ENCODE peak calls at places on chromosomes 1 and 21, in nine cellular contexts. One of them, this sample, is unnamed.

GRCh38 chr1:175317309-175317708 is 124.7 kb upstream of the KIAA0040 start:
- DNase-seq in stimulated activated naive CD8-positive, alpha-beta T cell treated with anti-CD3 and anti-CD28 coated beads, Interleukin-15, Interleukin-2, amounts not matched to agents 100 U/mL and 50 U/mL, for 24 hours: peak; percentile 30
- DNase-seq in NCI-H1417: no peak
- DNase-seq in GF-D8: no peak
- DNase-seq in GM12891: no peak
- DNase-seq in ovary: no peak
- DNase-seq in psoas muscle: no peak
- DNase-seq in activated CD4-positive, alpha-beta memory T cell treated with anti-CD3 and anti-CD28 coated beads, Interleukin-2, amount 10 ng/mL, durations not matched to agents 7 days and 5 days: peak; percentile 22
- DNase-seq in fibroblast of lung: peak; percentile 3
- DNase-seq in this sample: peak; percentile 6

GRCh38 chr1:68204965-68205630 is 27.2 kb downstream of the WLS start:
- DNase-seq in stimulated activated naive CD8-positive, alpha-beta T cell treated with anti-CD3 and anti-CD28 coated beads, Interleukin-15, Interleukin-2, amounts not matched to agents 100 U/mL and 50 U/mL, for 24 hours: no peak
- DNase-seq in NCI-H1417: no peak
- DNase-seq in GF-D8: no peak
- DNase-seq in GM12891: no peak
- DNase-seq in ovary: no peak
- DNase-seq in psoas muscle: no peak
- DNase-seq in activated CD4-positive, alpha-beta memory T cell treated with anti-CD3 and anti-CD28 coated beads, Interleukin-2, amount 10 ng/mL, durations not matched to agents 7 days and 5 days: no peak
- DNase-seq in fibroblast of lung: no peak
- DNase-seq in this sample: no peak

GRCh38 chr1:37482004-37482785 is 7.8 kb downstream of the ZC3H12A start:
- DNase-seq in stimulated activated naive CD8-positive, alpha-beta T cell treated with anti-CD3 and anti-CD28 coated beads, Interleukin-15, Interleukin-2, amounts not matched to agents 100 U/mL and 50 U/mL, for 24 hours: no peak
- DNase-seq in NCI-H1417: no peak
- DNase-seq in GF-D8: no peak
- DNase-seq in GM12891: no peak
- DNase-seq in ovary: no peak
- DNase-seq in psoas muscle: no peak
- DNase-seq in activated CD4-positive, alpha-beta memory T cell treated with anti-CD3 and anti-CD28 coated beads, Interleukin-2, amount 10 ng/mL, durations not matched to agents 7 days and 5 days: no peak
- DNase-seq in fibroblast of lung: no peak
- DNase-seq in this sample: no peak

GRCh38 chr1:164958995-164959788 is 397.3 kb downstream of the LMX1A start:
- DNase-seq in stimulated activated naive CD8-positive, alpha-beta T cell treated with anti-CD3 and anti-CD28 coated beads, Interleukin-15, Interleukin-2, amounts not matched to agents 100 U/mL and 50 U/mL, for 24 hours: no peak
- DNase-seq in NCI-H1417: no peak
- DNase-seq in GF-D8: no peak
- DNase-seq in GM12891: no peak
- DNase-seq in ovary: no peak
- DNase-seq in psoas muscle: no peak
- DNase-seq in activated CD4-positive, alpha-beta memory T cell treated with anti-CD3 and anti-CD28 coated beads, Interleukin-2, amount 10 ng/mL, durations not matched to agents 7 days and 5 days: no peak
- DNase-seq in fibroblast of lung: peak; percentile 52
- DNase-seq in this sample: no peak

GRCh38 chr1:25361901-25362300 is 23.8 kb downstream of the TMEM50A start:
- DNase-seq in stimulated activated naive CD8-positive, alpha-beta T cell treated with anti-CD3 and anti-CD28 coated beads, Interleukin-15, Interleukin-2, amounts not matched to agents 100 U/mL and 50 U/mL, for 24 hours: no peak
- DNase-seq in NCI-H1417: no peak
- DNase-seq in GF-D8: no peak
- DNase-seq in GM12891: no peak
- DNase-seq in ovary: no peak
- DNase-seq in psoas muscle: no peak
- DNase-seq in activated CD4-positive, alpha-beta memory T cell treated with anti-CD3 and anti-CD28 coated beads, Interleukin-2, amount 10 ng/mL, durations not matched to agents 7 days and 5 days: no peak
- DNase-seq in fibroblast of lung: no peak
- DNase-seq in this sample: no peak

GRCh38 chr1:194159941-194160340 is 973.5 kb upstream of the B3GALT2 start:
- DNase-seq in stimulated activated naive CD8-positive, alpha-beta T cell treated with anti-CD3 and anti-CD28 coated beads, Interleukin-15, Interleukin-2, amounts not matched to agents 100 U/mL and 50 U/mL, for 24 hours: no peak
- DNase-seq in NCI-H1417: no peak
- DNase-seq in GF-D8: no peak
- DNase-seq in GM12891: no peak
- DNase-seq in ovary: no peak
- DNase-seq in psoas muscle: no peak
- DNase-seq in activated CD4-positive, alpha-beta memory T cell treated with anti-CD3 and anti-CD28 coated beads, Interleukin-2, amount 10 ng/mL, durations not matched to agents 7 days and 5 days: no peak
- DNase-seq in fibroblast of lung: peak; percentile 13
- DNase-seq in this sample: no peak

GRCh38 chr21:36747815-36748381 is 49.0 kb downstream of the SIM2 start:
- DNase-seq in stimulated activated naive CD8-positive, alpha-beta T cell treated with anti-CD3 and anti-CD28 coated beads, Interleukin-15, Interleukin-2, amounts not matched to agents 100 U/mL and 50 U/mL, for 24 hours: peak; percentile 70
- DNase-seq in NCI-H1417: no peak
- DNase-seq in GF-D8: no peak
- DNase-seq in GM12891: peak; percentile 73
- DNase-seq in ovary: peak; percentile 56
- DNase-seq in psoas muscle: peak; percentile 64
- DNase-seq in activated CD4-positive, alpha-beta memory T cell treated with anti-CD3 and anti-CD28 coated beads, Interleukin-2, amount 10 ng/mL, durations not matched to agents 7 days and 5 days: peak; percentile 49
- DNase-seq in fibroblast of lung: no peak
- DNase-seq in this sample: peak; percentile 50

GRCh38 chr1:214187152-214187900 is 93.6 kb upstream of the SMYD2 start:
- DNase-seq in stimulated activated naive CD8-positive, alpha-beta T cell treated with anti-CD3 and anti-CD28 coated beads, Interleukin-15, Interleukin-2, amounts not matched to agents 100 U/mL and 50 U/mL, for 24 hours: no peak
- DNase-seq in NCI-H1417: peak; percentile 48
- DNase-seq in GF-D8: no peak
- DNase-seq in GM12891: no peak
- DNase-seq in ovary: no peak
- DNase-seq in psoas muscle: peak; percentile 48
- DNase-seq in activated CD4-positive, alpha-beta memory T cell treated with anti-CD3 and anti-CD28 coated beads, Interleukin-2, amount 10 ng/mL, durations not matched to agents 7 days and 5 days: no peak
- DNase-seq in fibroblast of lung: no peak
- DNase-seq in this sample: peak; percentile 11

GRCh38 chr1:12495725-12496124 is 122.3 kb downstream of the DHRS3 start:
- DNase-seq in stimulated activated naive CD8-positive, alpha-beta T cell treated with anti-CD3 and anti-CD28 coated beads, Interleukin-15, Interleukin-2, amounts not matched to agents 100 U/mL and 50 U/mL, for 24 hours: no peak
- DNase-seq in NCI-H1417: no peak
- DNase-seq in GF-D8: no peak
- DNase-seq in GM12891: no peak
- DNase-seq in ovary: peak; percentile 67
- DNase-seq in psoas muscle: no peak
- DNase-seq in activated CD4-positive, alpha-beta memory T cell treated with anti-CD3 and anti-CD28 coated beads, Interleukin-2, amount 10 ng/mL, durations not matched to agents 7 days and 5 days: no peak
- DNase-seq in fibroblast of lung: no peak
- DNase-seq in this sample: no peak

GRCh38 chr1:117586747-117587478 is 18.9 kb upstream of the TENT5C start:
- DNase-seq in stimulated activated naive CD8-positive, alpha-beta T cell treated with anti-CD3 and anti-CD28 coated beads, Interleukin-15, Interleukin-2, amounts not matched to agents 100 U/mL and 50 U/mL, for 24 hours: no peak
- DNase-seq in NCI-H1417: no peak
- DNase-seq in GF-D8: no peak
- DNase-seq in GM12891: no peak
- DNase-seq in ovary: no peak
- DNase-seq in psoas muscle: no peak
- DNase-seq in activated CD4-positive, alpha-beta memory T cell treated with anti-CD3 and anti-CD28 coated beads, Interleukin-2, amount 10 ng/mL, durations not matched to agents 7 days and 5 days: no peak
- DNase-seq in fibroblast of lung: no peak
- DNase-seq in this sample: no peak

GRCh38 chr1:173205146-173206051 is 1.7 kb downstream of the TNFSF4 start:
- DNase-seq in stimulated activated naive CD8-positive, alpha-beta T cell treated with anti-CD3 and anti-CD28 coated beads, Interleukin-15, Interleukin-2, amounts not matched to agents 100 U/mL and 50 U/mL, for 24 hours: peak; percentile 17
- DNase-seq in NCI-H1417: peak; percentile 1
- DNase-seq in GF-D8: no peak
- DNase-seq in GM12891: no peak
- DNase-seq in ovary: peak; percentile 43
- DNase-seq in psoas muscle: no peak
- DNase-seq in activated CD4-positive, alpha-beta memory T cell treated with anti-CD3 and anti-CD28 coated beads, Interleukin-2, amount 10 ng/mL, durations not matched to agents 7 days and 5 days: peak; percentile 23
- DNase-seq in fibroblast of lung: peak; percentile 91
- DNase-seq in this sample: peak; percentile 94

GRCh38 chr1:34346128-34346527 is 169.4 kb downstream of the C1orf94 start:
- DNase-seq in stimulated activated naive CD8-positive, alpha-beta T cell treated with anti-CD3 and anti-CD28 coated beads, Interleukin-15, Interleukin-2, amounts not matched to agents 100 U/mL and 50 U/mL, for 24 hours: no peak
- DNase-seq in NCI-H1417: no peak
- DNase-seq in GF-D8: no peak
- DNase-seq in GM12891: no peak
- DNase-seq in ovary: no peak
- DNase-seq in psoas muscle: no peak
- DNase-seq in activated CD4-positive, alpha-beta memory T cell treated with anti-CD3 and anti-CD28 coated beads, Interleukin-2, amount 10 ng/mL, durations not matched to agents 7 days and 5 days: no peak
- DNase-seq in fibroblast of lung: no peak
- DNase-seq in this sample: no peak

GRCh38 chr1:55727010-55727409 is 511.8 kb upstream of the USP24 start:
- DNase-seq in stimulated activated naive CD8-positive, alpha-beta T cell treated with anti-CD3 and anti-CD28 coated beads, Interleukin-15, Interleukin-2, amounts not matched to agents 100 U/mL and 50 U/mL, for 24 hours: no peak
- DNase-seq in NCI-H1417: no peak
- DNase-seq in GF-D8: no peak
- DNase-seq in GM12891: no peak
- DNase-seq in ovary: no peak
- DNase-seq in psoas muscle: no peak
- DNase-seq in activated CD4-positive, alpha-beta memory T cell treated with anti-CD3 and anti-CD28 coated beads, Interleukin-2, amount 10 ng/mL, durations not matched to agents 7 days and 5 days: no peak
- DNase-seq in fibroblast of lung: peak; percentile 70
- DNase-seq in this sample: peak; percentile 83

GRCh38 chr1:3069491-3070303 is 694 bp downstream of the PRDM16 start:
- DNase-seq in stimulated activated naive CD8-positive, alpha-beta T cell treated with anti-CD3 and anti-CD28 coated beads, Interleukin-15, Interleukin-2, amounts not matched to agents 100 U/mL and 50 U/mL, for 24 hours: no peak
- DNase-seq in NCI-H1417: no peak
- DNase-seq in GF-D8: no peak
- DNase-seq in GM12891: no peak
- DNase-seq in ovary: peak; percentile 80
- DNase-seq in psoas muscle: peak; percentile 52
- DNase-seq in activated CD4-positive, alpha-beta memory T cell treated with anti-CD3 and anti-CD28 coated beads, Interleukin-2, amount 10 ng/mL, durations not matched to agents 7 days and 5 days: no peak
- DNase-seq in fibroblast of lung: peak; percentile 75
- DNase-seq in this sample: peak; percentile 57

GRCh38 chr1:44289530-44289929 is 65.5 kb downstream of the ERI3 start:
- DNase-seq in stimulated activated naive CD8-positive, alpha-beta T cell treated with anti-CD3 and anti-CD28 coated beads, Interleukin-15, Interleukin-2, amounts not matched to agents 100 U/mL and 50 U/mL, for 24 hours: no peak
- DNase-seq in NCI-H1417: peak; percentile 46
- DNase-seq in GF-D8: no peak
- DNase-seq in GM12891: no peak
- DNase-seq in ovary: no peak
- DNase-seq in psoas muscle: no peak
- DNase-seq in activated CD4-positive, alpha-beta memory T cell treated with anti-CD3 and anti-CD28 coated beads, Interleukin-2, amount 10 ng/mL, durations not matched to agents 7 days and 5 days: no peak
- DNase-seq in fibroblast of lung: no peak
- DNase-seq in this sample: no peak

GRCh38 chr1:109299984-109300343 is 6.8 kb downstream of the MYBPHL start:
- DNase-seq in stimulated activated naive CD8-positive, alpha-beta T cell treated with anti-CD3 and anti-CD28 coated beads, Interleukin-15, Interleukin-2, amounts not matched to agents 100 U/mL and 50 U/mL, for 24 hours: no peak
- DNase-seq in NCI-H1417: no peak
- DNase-seq in GF-D8: no peak
- DNase-seq in GM12891: no peak
- DNase-seq in ovary: no peak
- DNase-seq in psoas muscle: no peak
- DNase-seq in activated CD4-positive, alpha-beta memory T cell treated with anti-CD3 and anti-CD28 coated beads, Interleukin-2, amount 10 ng/mL, durations not matched to agents 7 days and 5 days: no peak
- DNase-seq in fibroblast of lung: no peak
- DNase-seq in this sample: no peak

GRCh38 chr21:46017148-46017547 is 35.6 kb downstream of the COL6A1 start:
- DNase-seq in stimulated activated naive CD8-positive, alpha-beta T cell treated with anti-CD3 and anti-CD28 coated beads, Interleukin-15, Interleukin-2, amounts not matched to agents 100 U/mL and 50 U/mL, for 24 hours: no peak
- DNase-seq in NCI-H1417: no peak
- DNase-seq in GF-D8: no peak
- DNase-seq in GM12891: no peak
- DNase-seq in ovary: no peak
- DNase-seq in psoas muscle: no peak
- DNase-seq in activated CD4-positive, alpha-beta memory T cell treated with anti-CD3 and anti-CD28 coated beads, Interleukin-2, amount 10 ng/mL, durations not matched to agents 7 days and 5 days: no peak
- DNase-seq in fibroblast of lung: no peak
- DNase-seq in this sample: no peak

GRCh38 chr21:34526618-34527290 is 14.7 kb upstream of the KCNE1 start:
- DNase-seq in stimulated activated naive CD8-positive, alpha-beta T cell treated with anti-CD3 and anti-CD28 coated beads, Interleukin-15, Interleukin-2, amounts not matched to agents 100 U/mL and 50 U/mL, for 24 hours: peak; percentile 48
- DNase-seq in NCI-H1417: no peak
- DNase-seq in GF-D8: peak; percentile 80
- DNase-seq in GM12891: no peak
- DNase-seq in ovary: peak; percentile 62
- DNase-seq in psoas muscle: peak; percentile 75
- DNase-seq in activated CD4-positive, alpha-beta memory T cell treated with anti-CD3 and anti-CD28 coated beads, Interleukin-2, amount 10 ng/mL, durations not matched to agents 7 days and 5 days: no peak
- DNase-seq in fibroblast of lung: peak; percentile 100
- DNase-seq in this sample: peak; percentile 100

GRCh38 chr1:6460349-6461236 is 5.4 kb downstream of the TNFRSF25 start:
- DNase-seq in stimulated activated naive CD8-positive, alpha-beta T cell treated with anti-CD3 and anti-CD28 coated beads, Interleukin-15, Interleukin-2, amounts not matched to agents 100 U/mL and 50 U/mL, for 24 hours: peak; percentile 81
- DNase-seq in NCI-H1417: no peak
- DNase-seq in GF-D8: no peak
- DNase-seq in GM12891: peak; percentile 72
- DNase-seq in ovary: no peak
- DNase-seq in psoas muscle: no peak
- DNase-seq in activated CD4-positive, alpha-beta memory T cell treated with anti-CD3 and anti-CD28 coated beads, Interleukin-2, amount 10 ng/mL, durations not matched to agents 7 days and 5 days: peak; percentile 90
- DNase-seq in fibroblast of lung: no peak
- DNase-seq in this sample: peak; percentile 24

GRCh38 chr21:28627691-28628090 is 365.0 kb downstream of the LTN1 start:
- DNase-seq in stimulated activated naive CD8-positive, alpha-beta T cell treated with anti-CD3 and anti-CD28 coated beads, Interleukin-15, Interleukin-2, amounts not matched to agents 100 U/mL and 50 U/mL, for 24 hours: no peak
- DNase-seq in NCI-H1417: no peak
- DNase-seq in GF-D8: no peak
- DNase-seq in GM12891: no peak
- DNase-seq in ovary: no peak
- DNase-seq in psoas muscle: no peak
- DNase-seq in activated CD4-positive, alpha-beta memory T cell treated with anti-CD3 and anti-CD28 coated beads, Interleukin-2, amount 10 ng/mL, durations not matched to agents 7 days and 5 days: no peak
- DNase-seq in fibroblast of lung: no peak
- DNase-seq in this sample: peak; percentile 29

GRCh38 chr1:23868848-23869450 is 859 bp upstream of the FUCA1 start:
- DNase-seq in stimulated activated naive CD8-positive, alpha-beta T cell treated with anti-CD3 and anti-CD28 coated beads, Interleukin-15, Interleukin-2, amounts not matched to agents 100 U/mL and 50 U/mL, for 24 hours: no peak
- DNase-seq in NCI-H1417: no peak
- DNase-seq in GF-D8: no peak
- DNase-seq in GM12891: no peak
- DNase-seq in ovary: no peak
- DNase-seq in psoas muscle: no peak
- DNase-seq in activated CD4-positive, alpha-beta memory T cell treated with anti-CD3 and anti-CD28 coated beads, Interleukin-2, amount 10 ng/mL, durations not matched to agents 7 days and 5 days: no peak
- DNase-seq in fibroblast of lung: no peak
- DNase-seq in this sample: no peak